ENCODE peak calls at places on chromosomes 3 and 15, in nine cellular contexts. U, Y, A, B, C, D, V, H and F are unnamed samples. For H3K36me3, the result is how much of the 10 kb centered on the place peaks cover.

GRCh38 chr15:90539789-90540188 is 10.1 kb downstream of the CRTC3 start:
- DNase-seq in U (no peak), Y (no peak), A (no peak), B (no peak), C (no peak), D (no peak), V (no peak), H (no peak), F (no peak)

GRCh38 chr3:161349529-161350278 is 21.6 kb downstream of the SPTSSB start:
- DNase-seq in U (no peak), Y (no peak), A (no peak), B (peak), C (peak), D (no peak), V (peak), H (peak), F (peak)

GRCh38 chr3:69890094-69890493 is 109.4 kb upstream of the SAMMSON start:
- DNase-seq in U (no peak), Y (no peak), A (no peak), B (no peak), C (peak), D (no peak), V (peak), H (no peak), F (peak)

GRCh38 chr15:95086543-95087252 is 855.3 kb downstream of the MCTP2 start:
- DNase-seq in U (no peak), Y (no peak), A (no peak), B (no peak), C (no peak), D (no peak), V (peak), H (no peak), F (peak)

GRCh38 chr3:160078533-160078932 is 89.9 kb downstream of the IL12A start:
- DNase-seq in U (no peak), Y (no peak), A (no peak), B (no peak), C (no peak), D (no peak), V (no peak), H (no peak), F (no peak)

GRCh38 chr3:29565236-29565635 is 284.4 kb downstream of the RBMS3 start:
- DNase-seq in U (no peak), Y (no peak), A (no peak), B (no peak), C (no peak), D (no peak), V (no peak), H (no peak), F (no peak)

GRCh38 chr3:31399270-31399669 is 133.5 kb upstream of the STT3B start:
- DNase-seq in U (no peak), Y (no peak), A (no peak), B (no peak), C (no peak), D (no peak), V (no peak), H (no peak), F (no peak)

GRCh38 chr3:146781606-146782005 is 176.5 kb upstream of the PLSCR5 start:
- DNase-seq in U (no peak), Y (no peak), A (no peak), B (no peak), C (peak), D (no peak), V (peak), H (no peak), F (no peak)

GRCh38 chr15:83300826-83301225 is 16.4 kb upstream of the BNC1 start:
- DNase-seq in U (no peak), Y (no peak), A (no peak), B (no peak), C (peak), D (no peak), V (peak), H (no peak), F (no peak)

GRCh38 chr3:160677459-160677901 is 520 bp downstream of the ARL14 start:
- DNase-seq in U (no peak), Y (no peak), A (no peak), B (no peak), C (peak), D (no peak), V (peak), H (no peak), F (peak)

GRCh38 chr15:78056714-78057269 is 20.7 kb downstream of the TBC1D2B start:
- DNase-seq in U (no peak), Y (no peak), A (no peak), B (no peak), C (peak), D (peak), V (peak), H (no peak), F (no peak)
- H3K27ac ChIP-seq in U (peak), Y (peak), A (peak), B (peak), C (peak), D (peak), V (peak), H (no peak), F (peak)

GRCh38 chr3:150582620-150583019 is 20.5 kb upstream of the SELENOT start:
- DNase-seq in U (no peak), Y (no peak), A (no peak), B (no peak), C (no peak), D (no peak), V (no peak), H (no peak), F (no peak)
- H3K36me3 ChIP-seq in U (half or more), Y (half or more), A (under half), B (half or more), C (under half), D (half or more), V (under half), H (under half), F (under half)

GRCh38 chr3:124201786-124202185 is 209.9 kb upstream of the ROPN1 start:
- DNase-seq in U (peak), Y (no peak), A (no peak), B (no peak), C (no peak), D (no peak), V (no peak), H (no peak), F (no peak)

GRCh38 chr3:124203292-124203691 is 211.4 kb upstream of the ROPN1 start:
- DNase-seq in U (peak), Y (no peak), A (no peak), B (no peak), C (no peak), D (no peak), V (no peak), H (no peak), F (no peak)

GRCh38 chr3:124206225-124206624 is 214.3 kb upstream of the ROPN1 start:
- DNase-seq in U (no peak), Y (no peak), A (no peak), B (no peak), C (no peak), D (no peak), V (no peak), H (no peak), F (no peak)

GRCh38 chr3:124200336-124200901 is 208.5 kb upstream of the ROPN1 start:
- DNase-seq in U (no peak), Y (no peak), A (no peak), B (no peak), C (peak), D (no peak), V (peak), H (no peak), F (no peak)

DNA sequence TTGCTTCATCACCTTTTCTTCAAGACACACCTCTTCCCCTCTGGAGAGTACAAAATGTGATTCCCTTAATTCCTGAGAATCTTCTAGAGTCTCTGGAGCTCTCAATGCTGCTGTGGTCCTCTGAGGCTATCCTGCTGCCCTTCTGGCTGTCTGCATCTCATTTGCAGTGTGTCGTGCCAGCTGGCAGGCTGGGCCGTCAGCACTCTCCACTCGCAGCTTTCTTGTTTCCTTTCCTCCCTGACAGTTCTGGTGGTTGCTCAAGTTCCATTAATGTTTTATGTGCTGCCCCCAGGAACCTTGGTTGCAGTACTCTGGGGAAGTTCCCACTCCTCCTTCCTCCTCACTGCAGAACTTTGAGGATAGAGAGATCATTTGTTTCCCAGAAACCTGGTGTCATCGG is 210.8 kb upstream of the ROPN1 start:
- DNase-seq in U (peak), Y (no peak), A (no peak), B (no peak), C (peak), D (no peak), V (peak), H (no peak), F (no peak)
- H3K27ac ChIP-seq in U (peak), Y (no peak), A (peak), B (no peak), C (no peak), D (no peak), V (no peak), H (no peak), F (no peak)

DNA sequence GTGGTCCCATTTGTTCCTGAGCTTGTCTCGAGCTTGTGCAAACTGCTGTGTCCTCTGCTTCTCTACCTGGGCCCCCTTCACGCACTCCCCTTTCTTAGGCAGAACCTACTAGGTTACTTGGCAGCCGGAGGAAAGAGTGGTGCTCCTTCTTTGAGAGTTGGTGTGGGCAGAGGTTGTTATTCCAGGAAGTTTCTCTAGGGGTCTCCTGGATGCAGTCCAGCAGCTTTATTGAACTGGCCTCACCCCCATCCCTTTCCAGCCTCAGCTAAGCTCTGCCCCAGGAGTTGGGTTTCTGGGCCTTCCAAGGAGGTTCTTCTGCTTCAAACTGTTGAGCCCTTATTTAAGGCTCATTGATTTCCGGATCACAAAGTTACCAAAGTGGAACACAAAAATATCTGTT is 103.2 kb downstream of the C3orf70 start:
- DNase-seq in U (no peak), Y (no peak), A (no peak), B (no peak), C (no peak), D (no peak), V (no peak), H (peak), F (no peak)
- H3K36me3 ChIP-seq in U (under half), Y (under half), A (half or more), B (under half), C (under half), D (under half), V (under half), H (under half), F (under half)

GRCh38 chr15:48721061-48721810 is 75.7 kb upstream of the FBN1 start:
- DNase-seq in U (no peak), Y (no peak), A (no peak), B (no peak), C (peak), D (no peak), V (peak), H (no peak), F (no peak)
- H3K27ac ChIP-seq in U (no peak), Y (no peak), A (no peak), B (no peak), C (peak), D (no peak), V (no peak), H (no peak), F (no peak)

GRCh38 chr3:119856695-119857094 is 74.8 kb downstream of the NR1I2 start:
- DNase-seq in U (no peak), Y (no peak), A (no peak), B (no peak), C (no peak), D (no peak), V (peak), H (no peak), F (no peak)

GRCh38 chr3:119859728-119860127 is 77.8 kb downstream of the NR1I2 start:
- DNase-seq in U (no peak), Y (no peak), A (no peak), B (no peak), C (no peak), D (no peak), V (no peak), H (no peak), F (no peak)

GRCh38 chr3:119861681-119862080 is 79.8 kb downstream of the NR1I2 start:
- DNase-seq in U (no peak), Y (no peak), A (no peak), B (no peak), C (no peak), D (no peak), V (no peak), H (no peak), F (no peak)

GRCh38 chr3:119858957-119859356 is 77.1 kb downstream of the NR1I2 start:
- DNase-seq in U (no peak), Y (no peak), A (no peak), B (no peak), C (no peak), D (no peak), V (no peak), H (no peak), F (no peak)
- H3K36me3 ChIP-seq in U (half or more), Y (under half), A (under half), B (half or more), C (half or more), D (half or more), V (under half), H (under half), F (under half)

GRCh38 chr15:31502541-31503229 is 176.1 kb downstream of the KLF13 start:
- DNase-seq in U (no peak), Y (no peak), A (no peak), B (no peak), C (no peak), D (no peak), V (no peak), H (no peak), F (no peak)
- H3K27ac ChIP-seq in U (no peak), Y (no peak), A (no peak), B (no peak), C (no peak), D (no peak), V (no peak), H (no peak), F (no peak)

GRCh38 chr3:45948409-45948808 is 5.1 kb downstream of the CXCR6 start:
- DNase-seq in U (no peak), Y (no peak), A (no peak), B (no peak), C (peak), D (no peak), V (peak), H (no peak), F (no peak)

GRCh38 chr3:45946875-45947274 is 3.6 kb downstream of the CXCR6 start:
- DNase-seq in U (no peak), Y (no peak), A (no peak), B (no peak), C (no peak), D (no peak), V (no peak), H (no peak), F (no peak)

GRCh38 chr3:45944830-45945620 is 1.8 kb downstream of the CXCR6 start:
- DNase-seq in U (no peak), Y (no peak), A (no peak), B (no peak), C (no peak), D (no peak), V (no peak), H (no peak), F (no peak)

GRCh38 chr3:45947361-45947760 is 4.1 kb downstream of the CXCR6 start:
- DNase-seq in U (no peak), Y (no peak), A (no peak), B (no peak), C (peak), D (no peak), V (no peak), H (no peak), F (no peak)

GRCh38 chr3:45946307-45946706 is 3.0 kb downstream of the CXCR6 start:
- DNase-seq in U (no peak), Y (no peak), A (no peak), B (no peak), C (peak), D (no peak), V (no peak), H (no peak), F (no peak)
- H3K36me3 ChIP-seq in U (under half), Y (half or more), A (under half), B (under half), C (under half), D (half or more), V (under half), H (under half), F (under half)

GRCh38 chr3:191339313-191339917 is 9.1 kb upstream of the UTS2B start:
- DNase-seq in U (no peak), Y (no peak), A (no peak), B (no peak), C (no peak), D (no peak), V (no peak), H (no peak), F (no peak)
- H3K27ac ChIP-seq in U (no peak), Y (no peak), A (peak), B (no peak), C (no peak), D (no peak), V (no peak), H (no peak), F (no peak)

GRCh38 chr15:75636026-75636425 is 4.0 kb downstream of the IMP3 start:
- DNase-seq in U (no peak), Y (no peak), A (peak), B (no peak), C (no peak), D (no peak), V (no peak), H (no peak), F (no peak)

GRCh38 chr15:75640483-75641175 is 605 bp upstream of the IMP3 start:
- DNase-seq in U (peak), Y (peak), A (peak), B (peak), C (peak), D (peak), V (peak), H (peak), F (peak)

GRCh38 chr15:75639191-75639708 is 774 bp downstream of the IMP3 start:
- DNase-seq in U (no peak), Y (no peak), A (no peak), B (no peak), C (peak), D (peak), V (peak), H (peak), F (no peak)

GRCh38 chr15:75639709-75640482 is at the start of gene IMP3:
- DNase-seq in U (peak), Y (peak), A (peak), B (peak), C (peak), D (peak), V (peak), H (peak), F (peak)

GRCh38 chr15:75637245-75638009 is 2.6 kb downstream of the IMP3 start:
- DNase-seq in U (no peak), Y (no peak), A (peak), B (no peak), C (no peak), D (no peak), V (no peak), H (no peak), F (no peak)
- H3K36me3 ChIP-seq in U (under half), Y (under half), A (under half), B (under half), C (under half), D (under half), V (under half), H (under half), F (under half)